ENCODE peak calls at places on chromosome 5, in ten cellular contexts. One of them, this sample, is unnamed.

GRCh38 chr5:174287761-174288160 is 242.3 kb downstream of the NSG2 start:
- DNase-seq in fibroblast of villous mesenchyme: no peak
- DNase-seq in cardiac muscle cell: no peak
- DNase-seq in kidney epithelial cell: no peak
- DNase-seq in CD8-positive, alpha-beta T cell: no peak
- DNase-seq in ascending aorta: no peak
- DNase-seq in aorta: no peak
- DNase-seq in upper lobe of right lung: no peak
- DNase-seq in K562: no peak
- DNase-seq in uterus: no peak
- DNase-seq in this sample: no peak

GRCh38 chr5:164185000-164185399 is 679.6 kb downstream of the MAT2B start:
- DNase-seq in fibroblast of villous mesenchyme: no peak
- DNase-seq in cardiac muscle cell: no peak
- DNase-seq in kidney epithelial cell: no peak
- DNase-seq in CD8-positive, alpha-beta T cell: no peak
- DNase-seq in ascending aorta: no peak
- DNase-seq in aorta: no peak
- DNase-seq in upper lobe of right lung: no peak
- DNase-seq in K562: no peak
- DNase-seq in uterus: no peak
- DNase-seq in this sample: no peak

GRCh38 chr5:108884736-108885135 is 137.0 kb downstream of the FER start:
- DNase-seq in fibroblast of villous mesenchyme: peak
- DNase-seq in cardiac muscle cell: no peak
- DNase-seq in kidney epithelial cell: no peak
- DNase-seq in CD8-positive, alpha-beta T cell: no peak
- DNase-seq in ascending aorta: no peak
- DNase-seq in aorta: no peak
- DNase-seq in upper lobe of right lung: no peak
- DNase-seq in K562: no peak
- DNase-seq in uterus: no peak
- DNase-seq in this sample: peak

GRCh38 chr5:39599721-39600431 is 175.1 kb upstream of the DAB2 start:
- DNase-seq in fibroblast of villous mesenchyme: peak
- DNase-seq in cardiac muscle cell: peak
- DNase-seq in kidney epithelial cell: no peak
- DNase-seq in CD8-positive, alpha-beta T cell: no peak
- DNase-seq in ascending aorta: no peak
- DNase-seq in aorta: no peak
- DNase-seq in upper lobe of right lung: no peak
- DNase-seq in K562: peak
- DNase-seq in uterus: no peak
- DNase-seq in this sample: peak

GRCh38 chr5:88724201-88724600 is 158.8 kb downstream of the MEF2C start:
- DNase-seq in fibroblast of villous mesenchyme: peak
- DNase-seq in cardiac muscle cell: no peak
- DNase-seq in kidney epithelial cell: no peak
- DNase-seq in CD8-positive, alpha-beta T cell: no peak
- DNase-seq in ascending aorta: no peak
- DNase-seq in aorta: no peak
- DNase-seq in upper lobe of right lung: no peak
- DNase-seq in K562: no peak
- DNase-seq in uterus: no peak
- DNase-seq in this sample: peak

GRCh38 chr5:34474573-34475021 is 181.5 kb upstream of the RAI14 start:
- DNase-seq in fibroblast of villous mesenchyme: peak
- DNase-seq in cardiac muscle cell: peak
- DNase-seq in kidney epithelial cell: no peak
- DNase-seq in CD8-positive, alpha-beta T cell: no peak
- DNase-seq in ascending aorta: no peak
- DNase-seq in aorta: no peak
- DNase-seq in upper lobe of right lung: no peak
- DNase-seq in K562: peak
- DNase-seq in uterus: no peak
- DNase-seq in this sample: peak

GRCh38 chr5:127909078-127909477 is 174.5 kb upstream of the SLC12A2 start:
- DNase-seq in fibroblast of villous mesenchyme: peak
- DNase-seq in cardiac muscle cell: peak
- DNase-seq in kidney epithelial cell: no peak
- DNase-seq in CD8-positive, alpha-beta T cell: no peak
- DNase-seq in ascending aorta: no peak
- DNase-seq in aorta: no peak
- DNase-seq in upper lobe of right lung: no peak
- DNase-seq in K562: peak
- DNase-seq in uterus: no peak
- DNase-seq in this sample: peak

GRCh38 chr5:171749365-171749764 is 36.3 kb upstream of the SMIM23 start:
- DNase-seq in fibroblast of villous mesenchyme: no peak
- DNase-seq in cardiac muscle cell: no peak
- DNase-seq in kidney epithelial cell: no peak
- DNase-seq in CD8-positive, alpha-beta T cell: no peak
- DNase-seq in ascending aorta: no peak
- DNase-seq in aorta: no peak
- DNase-seq in upper lobe of right lung: no peak
- DNase-seq in K562: no peak
- DNase-seq in uterus: no peak
- DNase-seq in this sample: no peak

GRCh38 chr5:17443333-17444125 is 54.5 kb upstream of the TAF11L2 start:
- DNase-seq in fibroblast of villous mesenchyme: no peak
- DNase-seq in cardiac muscle cell: no peak
- DNase-seq in kidney epithelial cell: no peak
- DNase-seq in CD8-positive, alpha-beta T cell: no peak
- DNase-seq in ascending aorta: peak
- DNase-seq in aorta: no peak
- DNase-seq in upper lobe of right lung: peak
- DNase-seq in K562: peak
- DNase-seq in uterus: no peak
- DNase-seq in this sample: no peak

GRCh38 chr5:68710514-68710913 is 383.3 kb upstream of the SLC30A5 start:
- DNase-seq in fibroblast of villous mesenchyme: no peak
- DNase-seq in cardiac muscle cell: no peak
- DNase-seq in kidney epithelial cell: no peak
- DNase-seq in CD8-positive, alpha-beta T cell: no peak
- DNase-seq in ascending aorta: no peak
- DNase-seq in aorta: no peak
- DNase-seq in upper lobe of right lung: no peak
- DNase-seq in K562: no peak
- DNase-seq in uterus: no peak
- DNase-seq in this sample: no peak
- H3K4me3 ChIP-seq in fibroblast of villous mesenchyme: no peak
- H3K4me3 ChIP-seq in cardiac muscle cell: no peak
- H3K4me3 ChIP-seq in kidney epithelial cell: no peak
- H3K4me3 ChIP-seq in CD8-positive, alpha-beta T cell: no peak
- H3K4me3 ChIP-seq in ascending aorta: no peak
- H3K4me3 ChIP-seq in aorta: no peak
- H3K4me3 ChIP-seq in upper lobe of right lung: no peak
- H3K4me3 ChIP-seq in K562: no peak
- H3K4me3 ChIP-seq in uterus: no peak
- H3K4me3 ChIP-seq in this sample: no peak

GRCh38 chr5:176618783-176619182 is 8.8 kb upstream of the GPRIN1 start:
- DNase-seq in fibroblast of villous mesenchyme: no peak
- DNase-seq in cardiac muscle cell: no peak
- DNase-seq in kidney epithelial cell: no peak
- DNase-seq in CD8-positive, alpha-beta T cell: no peak
- DNase-seq in ascending aorta: no peak
- DNase-seq in aorta: no peak
- DNase-seq in upper lobe of right lung: no peak
- DNase-seq in K562: no peak
- DNase-seq in uterus: no peak
- DNase-seq in this sample: no peak

GRCh38 chr5:176621661-176622079 is 8.7 kb downstream of the SNCB start:
- DNase-seq in fibroblast of villous mesenchyme: no peak
- DNase-seq in cardiac muscle cell: peak
- DNase-seq in kidney epithelial cell: no peak
- DNase-seq in CD8-positive, alpha-beta T cell: no peak
- DNase-seq in ascending aorta: no peak
- DNase-seq in aorta: no peak
- DNase-seq in upper lobe of right lung: no peak
- DNase-seq in K562: peak
- DNase-seq in uterus: no peak
- DNase-seq in this sample: no peak

GRCh38 chr5:176619569-176620332 is 9.8 kb upstream of the GPRIN1 start:
- DNase-seq in fibroblast of villous mesenchyme: no peak
- DNase-seq in cardiac muscle cell: no peak
- DNase-seq in kidney epithelial cell: no peak
- DNase-seq in CD8-positive, alpha-beta T cell: no peak
- DNase-seq in ascending aorta: no peak
- DNase-seq in aorta: no peak
- DNase-seq in upper lobe of right lung: no peak
- DNase-seq in K562: no peak
- DNase-seq in uterus: no peak
- DNase-seq in this sample: no peak

GRCh38 chr5:176619203-176619568 is 9.2 kb upstream of the GPRIN1 start:
- DNase-seq in fibroblast of villous mesenchyme: peak
- DNase-seq in cardiac muscle cell: peak
- DNase-seq in kidney epithelial cell: peak
- DNase-seq in CD8-positive, alpha-beta T cell: peak
- DNase-seq in ascending aorta: no peak
- DNase-seq in aorta: peak
- DNase-seq in upper lobe of right lung: peak
- DNase-seq in K562: peak
- DNase-seq in uterus: no peak
- DNase-seq in this sample: peak

DNA sequence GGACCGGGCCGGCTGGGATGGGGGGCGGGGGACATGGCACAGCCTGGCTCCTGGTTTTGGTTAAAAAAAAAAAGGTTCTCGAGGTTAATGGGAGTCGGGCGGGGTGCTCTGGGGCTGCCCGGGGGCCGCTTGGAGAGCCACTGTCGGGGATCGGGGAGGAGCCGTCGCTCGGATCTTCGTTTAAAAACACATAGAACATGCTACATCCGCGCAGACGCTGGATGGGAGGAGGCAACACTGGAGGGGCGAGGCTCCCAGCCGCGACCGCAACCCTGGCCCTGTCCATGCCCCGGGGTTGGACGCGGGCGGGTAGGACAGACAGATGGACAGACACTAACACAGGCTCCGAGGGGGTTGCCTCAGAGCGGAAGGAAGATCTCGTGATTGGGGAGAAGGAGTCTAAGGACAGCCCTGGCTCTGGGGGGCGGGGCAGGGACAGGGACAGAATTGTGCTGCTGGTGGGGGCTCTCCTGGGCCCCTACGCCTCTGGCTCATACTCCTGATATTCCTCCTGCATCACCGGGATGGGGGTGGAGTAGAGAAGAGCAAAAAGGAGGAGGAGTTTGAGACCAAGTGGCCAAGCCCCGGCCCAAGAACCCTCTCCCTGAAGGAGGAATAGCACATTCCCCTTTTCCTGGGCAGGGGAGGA is 9.9 kb downstream of the SNCB start:
- DNase-seq in fibroblast of villous mesenchyme: peak
- DNase-seq in cardiac muscle cell: no peak
- DNase-seq in kidney epithelial cell: no peak
- DNase-seq in CD8-positive, alpha-beta T cell: no peak
- DNase-seq in ascending aorta: no peak
- DNase-seq in aorta: no peak
- DNase-seq in upper lobe of right lung: peak
- DNase-seq in K562: peak
- DNase-seq in uterus: no peak
- DNase-seq in this sample: peak
- H3K4me3 ChIP-seq in fibroblast of villous mesenchyme: no peak
- H3K4me3 ChIP-seq in cardiac muscle cell: no peak
- H3K4me3 ChIP-seq in kidney epithelial cell: no peak
- H3K4me3 ChIP-seq in CD8-positive, alpha-beta T cell: no peak
- H3K4me3 ChIP-seq in ascending aorta: no peak
- H3K4me3 ChIP-seq in aorta: no peak
- H3K4me3 ChIP-seq in upper lobe of right lung: no peak
- H3K4me3 ChIP-seq in K562: peak
- H3K4me3 ChIP-seq in uterus: no peak
- H3K4me3 ChIP-seq in this sample: peak

GRCh38 chr5:78589928-78590327 is 58.6 kb downstream of the LHFPL2 start:
- DNase-seq in fibroblast of villous mesenchyme: peak
- DNase-seq in cardiac muscle cell: no peak
- DNase-seq in kidney epithelial cell: no peak
- DNase-seq in CD8-positive, alpha-beta T cell: no peak
- DNase-seq in ascending aorta: no peak
- DNase-seq in aorta: no peak
- DNase-seq in upper lobe of right lung: no peak
- DNase-seq in K562: no peak
- DNase-seq in uterus: no peak
- DNase-seq in this sample: no peak

GRCh38 chr5:78591972-78592700 is 56.4 kb downstream of the LHFPL2 start:
- DNase-seq in fibroblast of villous mesenchyme: no peak
- DNase-seq in cardiac muscle cell: no peak
- DNase-seq in kidney epithelial cell: no peak
- DNase-seq in CD8-positive, alpha-beta T cell: no peak
- DNase-seq in ascending aorta: no peak
- DNase-seq in aorta: no peak
- DNase-seq in upper lobe of right lung: no peak
- DNase-seq in K562: no peak
- DNase-seq in uterus: no peak
- DNase-seq in this sample: no peak

GRCh38 chr5:78593465-78593864 is 55.1 kb downstream of the LHFPL2 start:
- DNase-seq in fibroblast of villous mesenchyme: no peak
- DNase-seq in cardiac muscle cell: no peak
- DNase-seq in kidney epithelial cell: no peak
- DNase-seq in CD8-positive, alpha-beta T cell: no peak
- DNase-seq in ascending aorta: no peak
- DNase-seq in aorta: no peak
- DNase-seq in upper lobe of right lung: no peak
- DNase-seq in K562: no peak
- DNase-seq in uterus: no peak
- DNase-seq in this sample: no peak

GRCh38 chr5:78592735-78593386 is 55.7 kb downstream of the LHFPL2 start:
- DNase-seq in fibroblast of villous mesenchyme: no peak
- DNase-seq in cardiac muscle cell: no peak
- DNase-seq in kidney epithelial cell: no peak
- DNase-seq in CD8-positive, alpha-beta T cell: no peak
- DNase-seq in ascending aorta: no peak
- DNase-seq in aorta: no peak
- DNase-seq in upper lobe of right lung: no peak
- DNase-seq in K562: no peak
- DNase-seq in uterus: no peak
- DNase-seq in this sample: peak

DNA sequence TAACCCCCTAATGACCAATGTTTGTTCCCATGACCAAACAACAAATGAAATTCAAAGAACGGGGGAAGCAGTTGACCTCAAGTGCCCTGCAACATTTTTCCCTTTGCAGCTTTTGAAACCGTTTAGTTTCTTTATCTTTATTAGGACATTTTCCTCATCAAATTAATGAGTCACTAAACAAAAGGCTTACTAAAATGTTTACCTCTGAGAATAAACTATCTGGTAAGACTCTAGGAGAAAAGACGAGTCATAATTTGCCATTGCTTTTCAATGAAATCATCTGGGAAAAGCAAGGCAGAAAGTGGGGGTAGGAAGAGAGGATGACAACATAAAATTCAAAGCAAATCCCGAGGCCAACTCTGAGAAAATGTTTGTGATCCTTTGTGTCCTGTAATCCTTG is 57.3 kb downstream of the LHFPL2 start:
- DNase-seq in fibroblast of villous mesenchyme: peak
- DNase-seq in cardiac muscle cell: no peak
- DNase-seq in kidney epithelial cell: peak
- DNase-seq in CD8-positive, alpha-beta T cell: no peak
- DNase-seq in ascending aorta: no peak
- DNase-seq in aorta: no peak
- DNase-seq in upper lobe of right lung: no peak
- DNase-seq in K562: no peak
- DNase-seq in uterus: no peak
- DNase-seq in this sample: peak
- H3K4me3 ChIP-seq in fibroblast of villous mesenchyme: no peak
- H3K4me3 ChIP-seq in cardiac muscle cell: no peak
- H3K4me3 ChIP-seq in kidney epithelial cell: no peak
- H3K4me3 ChIP-seq in CD8-positive, alpha-beta T cell: no peak
- H3K4me3 ChIP-seq in ascending aorta: no peak
- H3K4me3 ChIP-seq in aorta: peak
- H3K4me3 ChIP-seq in upper lobe of right lung: no peak
- H3K4me3 ChIP-seq in K562: no peak
- H3K4me3 ChIP-seq in uterus: no peak
- H3K4me3 ChIP-seq in this sample: peak

GRCh38 chr5:93593476-93594060 is 10.5 kb downstream of the NR2F1 start:
- DNase-seq in fibroblast of villous mesenchyme: no peak
- DNase-seq in cardiac muscle cell: no peak
- DNase-seq in kidney epithelial cell: no peak
- DNase-seq in CD8-positive, alpha-beta T cell: peak
- DNase-seq in ascending aorta: no peak
- DNase-seq in aorta: no peak
- DNase-seq in upper lobe of right lung: no peak
- DNase-seq in K562: no peak
- DNase-seq in uterus: no peak
- DNase-seq in this sample: no peak
- H3K4me3 ChIP-seq in fibroblast of villous mesenchyme: no peak
- H3K4me3 ChIP-seq in cardiac muscle cell: no peak
- H3K4me3 ChIP-seq in kidney epithelial cell: peak
- H3K4me3 ChIP-seq in CD8-positive, alpha-beta T cell: no peak
- H3K4me3 ChIP-seq in ascending aorta: no peak
- H3K4me3 ChIP-seq in aorta: no peak
- H3K4me3 ChIP-seq in upper lobe of right lung: peak
- H3K4me3 ChIP-seq in K562: no peak
- H3K4me3 ChIP-seq in uterus: no peak
- H3K4me3 ChIP-seq in this sample: no peak